ENCODE peak calls at places on chromosome 20, in seven cellular contexts. E, Z, N, D, V, K and B are unnamed samples.

GRCh38 chr20:46129955-46130481 is 11.9 kb downstream of the CD40 start:
- DNase-seq in V (no peak), K (no peak), N (no peak), Z (peak), E (no peak), D (no peak), B (no peak)

GRCh38 chr20:56893206-56893605 is 264.1 kb downstream of the TFAP2C start:
- DNase-seq in D (no peak), V (no peak), Z (no peak), E (no peak), K (no peak), N (no peak), B (no peak)

GRCh38 chr20:49989234-49990065 is 6.7 kb downstream of the SNAI1 start:
- DNase-seq in D (peak), K (no peak), V (peak), Z (peak), E (peak), N (no peak), B (peak)

GRCh38 chr20:14838663-14839650 is 501.5 kb upstream of the FLRT3 start:
- DNase-seq in D (no peak), N (no peak), E (peak), V (no peak), Z (no peak), K (no peak), B (no peak)

GRCh38 chr20:43941476-43942212 is 27.0 kb downstream of the TOX2 start:
- DNase-seq in E (peak), N (no peak), V (no peak), D (no peak), K (no peak), Z (no peak), B (no peak)

GRCh38 chr20:64192406-64192805 is 28.2 kb downstream of the MYT1 start:
- DNase-seq in V (no peak), E (no peak), Z (no peak), D (peak), K (no peak), N (no peak), B (no peak)

GRCh38 chr20:47774081-47774777 is 11.1 kb downstream of the SULF2 start:
- DNase-seq in E (no peak), V (no peak), D (no peak), Z (no peak), K (no peak), N (no peak), B (no peak)

GRCh38 chr20:61162506-61162905 is 89.6 kb upstream of the CDH4 start:
- DNase-seq in D (no peak), K (no peak), V (no peak), N (no peak), E (no peak), Z (no peak), B (no peak)

GRCh38 chr20:8116067-8116811 is 15.8 kb upstream of the PLCB1 start:
- DNase-seq in E (peak), Z (no peak), N (no peak), K (no peak), V (no peak), D (no peak), B (no peak)

GRCh38 chr20:45470939-45471338 is 1.4 kb downstream of the WFDC2 start:
- DNase-seq in D (no peak), E (peak), Z (peak), N (no peak), K (no peak), V (no peak), B (no peak)

GRCh38 chr20:41259309-41259708 is 58.2 kb downstream of the ZHX3 start:
- DNase-seq in K (no peak), D (no peak), N (no peak), V (no peak), Z (no peak), E (no peak), B (no peak)

GRCh38 chr20:57831326-57831991 is 121.6 kb upstream of the PMEPA1 start:
- DNase-seq in D (no peak), N (no peak), Z (no peak), V (no peak), E (no peak), K (no peak), B (no peak)

GRCh38 chr20:3307695-3308094 is 68.7 kb upstream of the SLC4A11 start:
- DNase-seq in D (no peak), K (no peak), Z (no peak), V (no peak), E (no peak), N (no peak), B (no peak)

GRCh38 chr20:1569417-1569861 is 11.9 kb upstream of the SIRPD start:
- DNase-seq in D (no peak), E (peak), V (peak), Z (no peak), K (no peak), N (no peak), B (no peak)

GRCh38 chr20:51258582-51259175 is 235.8 kb upstream of the KCNG1 start:
- DNase-seq in E (no peak), N (no peak), Z (no peak), D (no peak), K (no peak), V (peak), B (no peak)

GRCh38 chr20:34525709-34526416 is 9.6 kb downstream of the DYNLRB1 start:
- DNase-seq in V (peak), K (peak), E (peak), D (peak), N (no peak), Z (peak), B (peak)

GRCh38 chr20:37954626-37955025 is 51.7 kb downstream of the VSTM2L start:
- DNase-seq in E (no peak), D (no peak), K (no peak), V (no peak), Z (no peak), N (no peak), B (no peak)

GRCh38 chr20:36591281-36591680 is 14.3 kb upstream of the RAB5IF start:
- DNase-seq in V (no peak), E (no peak), K (no peak), Z (no peak), D (no peak), N (no peak), B (no peak)

GRCh38 chr20:13717631-13718044 is 67.1 kb downstream of the ESF1 start:
- DNase-seq in Z (no peak), D (no peak), E (peak), K (no peak), V (no peak), N (no peak), B (no peak)

GRCh38 chr20:59668926-59669325 is 64.6 kb downstream of the PHACTR3 start:
- DNase-seq in Z (no peak), E (no peak), V (no peak), D (no peak), N (no peak), K (no peak), B (no peak)

GRCh38 chr20:58040447-58041290 is 187.8 kb downstream of the ANKRD60 start:
- DNase-seq in E (no peak), D (no peak), V (no peak), N (peak), Z (no peak), K (no peak), B (no peak)

GRCh38 chr20:33655164-33655563 is 7.0 kb upstream of the C20orf144 start:
- DNase-seq in D (no peak), V (no peak), Z (no peak), N (peak), E (no peak), K (no peak), B (no peak)

GRCh38 chr20:9079038-9079731 is 10.3 kb downstream of the PLCB4 start:
- DNase-seq in K (no peak), E (no peak), D (no peak), N (no peak), Z (peak), V (no peak), B (no peak)

GRCh38 chr20:59221881-59222238 is 58.2 kb downstream of the ZNF831 start:
- DNase-seq in K (no peak), N (no peak), D (no peak), V (no peak), Z (no peak), E (no peak), B (no peak)

GRCh38 chr20:50546729-50547314 is 36.6 kb downstream of the PTPN1 start:
- DNase-seq in K (no peak), V (no peak), D (no peak), Z (no peak), E (no peak), N (no peak), B (no peak)

GRCh38 chr20:51135926-51136325 is 113.0 kb upstream of the KCNG1 start:
- DNase-seq in E (no peak), V (no peak), Z (no peak), N (no peak), K (no peak), D (no peak), B (no peak)

GRCh38 chr20:49568491-49569151 is 684 bp upstream of the PTGIS start:
- DNase-seq in D (no peak), E (no peak), Z (peak), V (no peak), N (no peak), K (no peak), B (no peak)

GRCh38 chr20:24949756-24950127 is 673 bp downstream of the CST7 start:
- DNase-seq in E (no peak), Z (no peak), D (no peak), K (no peak), N (no peak), V (no peak), B (no peak)

GRCh38 chr20:8656335-8656734 is 412.6 kb upstream of the PLCB4 start:
- DNase-seq in V (peak), E (no peak), D (no peak), Z (no peak), K (no peak), N (no peak), B (no peak)

GRCh38 chr20:1527923-1528322 is 29.6 kb downstream of the SIRPD start:
- DNase-seq in D (no peak), E (no peak), N (no peak), V (no peak), K (no peak), Z (no peak), B (no peak)

GRCh38 chr20:6802227-6802626 is 34.7 kb downstream of the BMP2 start:
- DNase-seq in V (no peak), K (no peak), D (no peak), Z (no peak), E (no peak), N (no peak), B (no peak)